ENCODE peak calls at places on chromosomes 5 and 9, in five cellular contexts. One of them, this sample, is unnamed.

GRCh38 chr9:111463036-111463435 is 21.1 kb downstream of the ECPAS start:
- DNase-seq in tibial artery: no peak
- DNase-seq in cardiac fibroblast: no peak
- DNase-seq in uterus: no peak
- DNase-seq in stomach: no peak
- DNase-seq in this sample: no peak

GRCh38 chr5:109486200-109486804 is 76.5 kb upstream of the PJA2 start:
- DNase-seq in tibial artery: no peak
- DNase-seq in cardiac fibroblast: peak
- DNase-seq in uterus: no peak
- DNase-seq in stomach: no peak
- DNase-seq in this sample: no peak

GRCh38 chr5:19584131-19584530 is 403.9 kb downstream of the CDH18 start:
- DNase-seq in tibial artery: no peak
- DNase-seq in cardiac fibroblast: no peak
- DNase-seq in uterus: no peak
- DNase-seq in stomach: no peak
- DNase-seq in this sample: no peak

GRCh38 chr5:108998216-108998615 is 250.5 kb downstream of the FER start:
- DNase-seq in tibial artery: no peak
- DNase-seq in cardiac fibroblast: no peak
- DNase-seq in uterus: no peak
- DNase-seq in stomach: no peak
- DNase-seq in this sample: no peak

GRCh38 chr9:34400275-34400674 is 23.6 kb upstream of the MYORG start:
- DNase-seq in tibial artery: no peak
- DNase-seq in cardiac fibroblast: no peak
- DNase-seq in uterus: no peak
- DNase-seq in stomach: no peak
- DNase-seq in this sample: no peak

GRCh38 chr5:153895266-153895665 is 143.4 kb downstream of the FAM114A2 start:
- DNase-seq in tibial artery: no peak
- DNase-seq in cardiac fibroblast: no peak
- DNase-seq in uterus: no peak
- DNase-seq in stomach: no peak
- DNase-seq in this sample: no peak

GRCh38 chr5:169656125-169656990 is 19.3 kb downstream of the DOCK2 start:
- DNase-seq in tibial artery: no peak
- DNase-seq in cardiac fibroblast: peak
- DNase-seq in uterus: no peak
- DNase-seq in stomach: no peak
- DNase-seq in this sample: no peak

GRCh38 chr9:119834064-119834620 is 464.9 kb upstream of the BRINP1 start:
- DNase-seq in tibial artery: no peak
- DNase-seq in cardiac fibroblast: no peak
- DNase-seq in uterus: no peak
- DNase-seq in stomach: no peak
- DNase-seq in this sample: no peak

GRCh38 chr5:176624916-176625315 is 5.4 kb downstream of the SNCB start:
- DNase-seq in tibial artery: no peak
- DNase-seq in cardiac fibroblast: no peak
- DNase-seq in uterus: no peak
- DNase-seq in stomach: no peak
- DNase-seq in this sample: no peak

GRCh38 chr5:14231156-14231555 is 88.0 kb downstream of the TRIO start:
- DNase-seq in tibial artery: no peak
- DNase-seq in cardiac fibroblast: no peak
- DNase-seq in uterus: no peak
- DNase-seq in stomach: no peak
- DNase-seq in this sample: no peak

GRCh38 chr9:135474915-135475314 is 4.7 kb upstream of the PPP1R26 start:
- DNase-seq in tibial artery: no peak
- DNase-seq in cardiac fibroblast: no peak
- DNase-seq in uterus: no peak
- DNase-seq in stomach: peak
- DNase-seq in this sample: no peak

GRCh38 chr9:99531313-99531712 is 290.4 kb upstream of the NR4A3 start:
- DNase-seq in tibial artery: no peak
- DNase-seq in cardiac fibroblast: no peak
- DNase-seq in uterus: no peak
- DNase-seq in stomach: no peak
- DNase-seq in this sample: no peak

GRCh38 chr5:152673601-152674000 is 268.5 kb upstream of the NMUR2 start:
- DNase-seq in tibial artery: no peak
- DNase-seq in cardiac fibroblast: no peak
- DNase-seq in uterus: no peak
- DNase-seq in stomach: no peak
- DNase-seq in this sample: no peak

GRCh38 chr9:72022846-72023245 is 37.6 kb downstream of the C9orf57 start:
- DNase-seq in tibial artery: no peak
- DNase-seq in cardiac fibroblast: peak
- DNase-seq in uterus: no peak
- DNase-seq in stomach: no peak
- DNase-seq in this sample: no peak

GRCh38 chr9:137306546-137307254 is 4.6 kb upstream of the NRARP start:
- DNase-seq in tibial artery: no peak
- DNase-seq in cardiac fibroblast: no peak
- DNase-seq in uterus: peak
- DNase-seq in stomach: no peak
- DNase-seq in this sample: no peak

GRCh38 chr9:131013015-131013755 is 4.2 kb downstream of the LAMC3 start:
- DNase-seq in tibial artery: no peak
- DNase-seq in cardiac fibroblast: no peak
- DNase-seq in uterus: no peak
- DNase-seq in stomach: no peak
- DNase-seq in this sample: no peak

GRCh38 chr9:127755558-127756060 is 20.5 kb upstream of the TOR2A start:
- DNase-seq in tibial artery: no peak
- DNase-seq in cardiac fibroblast: no peak
- DNase-seq in uterus: no peak
- DNase-seq in stomach: no peak
- DNase-seq in this sample: no peak

GRCh38 chr5:153896117-153896516 is 142.6 kb downstream of the FAM114A2 start:
- DNase-seq in tibial artery: no peak
- DNase-seq in cardiac fibroblast: no peak
- DNase-seq in uterus: no peak
- DNase-seq in stomach: no peak
- DNase-seq in this sample: no peak

GRCh38 chr9:87107072-87107471 is 159.8 kb upstream of the GAS1 start:
- DNase-seq in tibial artery: no peak
- DNase-seq in cardiac fibroblast: no peak
- DNase-seq in uterus: no peak
- DNase-seq in stomach: no peak
- DNase-seq in this sample: no peak

GRCh38 chr5:155926011-155926410 is 401.0 kb upstream of the SGCD start:
- DNase-seq in tibial artery: no peak
- DNase-seq in cardiac fibroblast: no peak
- DNase-seq in uterus: no peak
- DNase-seq in stomach: no peak
- DNase-seq in this sample: no peak

GRCh38 chr5:79032031-79032711 is 37.3 kb downstream of the DMGDH start:
- DNase-seq in tibial artery: no peak
- DNase-seq in cardiac fibroblast: no peak
- DNase-seq in uterus: no peak
- DNase-seq in stomach: no peak
- DNase-seq in this sample: no peak

GRCh38 chr9:18526686-18527085 is 52.7 kb downstream of the ADAMTSL1 start:
- DNase-seq in tibial artery: no peak
- DNase-seq in cardiac fibroblast: no peak
- DNase-seq in uterus: no peak
- DNase-seq in stomach: no peak
- DNase-seq in this sample: no peak

GRCh38 chr9:89755835-89756234 is 151.0 kb downstream of the GADD45G start:
- DNase-seq in tibial artery: no peak
- DNase-seq in cardiac fibroblast: peak
- DNase-seq in uterus: no peak
- DNase-seq in stomach: peak
- DNase-seq in this sample: no peak

GRCh38 chr9:136673088-136673969 is 10.6 kb downstream of the EGFL7 start:
- DNase-seq in tibial artery: no peak
- DNase-seq in cardiac fibroblast: no peak
- DNase-seq in uterus: no peak
- DNase-seq in stomach: no peak
- DNase-seq in this sample: no peak

GRCh38 chr9:14452539-14452938 is 138.6 kb upstream of the NFIB start:
- DNase-seq in tibial artery: no peak
- DNase-seq in cardiac fibroblast: no peak
- DNase-seq in uterus: no peak
- DNase-seq in stomach: no peak
- DNase-seq in this sample: no peak

GRCh38 chr5:10556331-10556807 is 7.5 kb upstream of the ANKRD33B start:
- DNase-seq in tibial artery: no peak
- DNase-seq in cardiac fibroblast: peak
- DNase-seq in uterus: peak
- DNase-seq in stomach: no peak
- DNase-seq in this sample: peak

GRCh38 chr9:107228648-107229047 is 54.4 kb upstream of the RAD23B start:
- DNase-seq in tibial artery: no peak
- DNase-seq in cardiac fibroblast: no peak
- DNase-seq in uterus: no peak
- DNase-seq in stomach: no peak
- DNase-seq in this sample: no peak

GRCh38 chr5:143653256-143653655 is 158.7 kb upstream of the HMHB1 start:
- DNase-seq in tibial artery: no peak
- DNase-seq in cardiac fibroblast: no peak
- DNase-seq in uterus: no peak
- DNase-seq in stomach: no peak
- DNase-seq in this sample: no peak

GRCh38 chr9:127369428-127369827 is 27.5 kb upstream of the SLC2A8 start:
- DNase-seq in tibial artery: no peak
- DNase-seq in cardiac fibroblast: no peak
- DNase-seq in uterus: no peak
- DNase-seq in stomach: no peak
- DNase-seq in this sample: no peak

GRCh38 chr9:123929177-123929869 is 603 bp downstream of the DENND1A start:
- DNase-seq in tibial artery: no peak
- DNase-seq in cardiac fibroblast: no peak
- DNase-seq in uterus: peak
- DNase-seq in stomach: no peak
- DNase-seq in this sample: no peak

GRCh38 chr5:142823176-142823575 is 53.0 kb downstream of the ARHGAP26 start:
- DNase-seq in tibial artery: no peak
- DNase-seq in cardiac fibroblast: no peak
- DNase-seq in uterus: no peak
- DNase-seq in stomach: no peak
- DNase-seq in this sample: peak

GRCh38 chr9:127637322-127637847 is 25.3 kb downstream of the STXBP1 start:
- DNase-seq in tibial artery: no peak
- DNase-seq in cardiac fibroblast: peak
- DNase-seq in uterus: peak
- DNase-seq in stomach: no peak
- DNase-seq in this sample: no peak

GRCh38 chr5:87154191-87154590 is 113.5 kb upstream of the RASA1 start:
- DNase-seq in tibial artery: no peak
- DNase-seq in cardiac fibroblast: no peak
- DNase-seq in uterus: no peak
- DNase-seq in stomach: no peak
- DNase-seq in this sample: no peak

GRCh38 chr5:132000677-132001453 is 10.6 kb downstream of the ACSL6 start:
- DNase-seq in tibial artery: no peak
- DNase-seq in cardiac fibroblast: no peak
- DNase-seq in uterus: no peak
- DNase-seq in stomach: no peak
- DNase-seq in this sample: no peak

GRCh38 chr5:36217591-36217990 is 24.1 kb downstream of the NADK2 start:
- DNase-seq in tibial artery: no peak
- DNase-seq in cardiac fibroblast: no peak
- DNase-seq in uterus: no peak
- DNase-seq in stomach: no peak
- DNase-seq in this sample: no peak

GRCh38 chr9:129627556-129628492 is 1.9 kb downstream of the NTMT1 start:
- DNase-seq in tibial artery: no peak
- DNase-seq in cardiac fibroblast: peak
- DNase-seq in uterus: no peak
- DNase-seq in stomach: no peak
- DNase-seq in this sample: no peak

GRCh38 chr5:116532762-116533525 is 41.7 kb downstream of the SEMA6A start:
- DNase-seq in tibial artery: no peak
- DNase-seq in cardiac fibroblast: no peak
- DNase-seq in uterus: no peak
- DNase-seq in stomach: no peak
- DNase-seq in this sample: no peak

GRCh38 chr5:128536861-128537305 is 1.2 kb downstream of the FBN2 start:
- DNase-seq in tibial artery: no peak
- DNase-seq in cardiac fibroblast: peak
- DNase-seq in uterus: no peak
- DNase-seq in stomach: no peak
- DNase-seq in this sample: no peak
- H3K4me3 ChIP-seq in tibial artery: peak
- H3K4me3 ChIP-seq in cardiac fibroblast: peak
- H3K4me3 ChIP-seq in uterus: peak
- H3K4me3 ChIP-seq in stomach: peak
- H3K4me3 ChIP-seq in this sample: peak

GRCh38 chr5:51391175-51391574 is 7.9 kb downstream of the ISL1 start:
- DNase-seq in tibial artery: no peak
- DNase-seq in cardiac fibroblast: no peak
- DNase-seq in uterus: no peak
- DNase-seq in stomach: no peak
- DNase-seq in this sample: no peak

GRCh38 chr5:51389582-51390463 is 6.6 kb downstream of the ISL1 start:
- DNase-seq in tibial artery: no peak
- DNase-seq in cardiac fibroblast: no peak
- DNase-seq in uterus: no peak
- DNase-seq in stomach: no peak
- DNase-seq in this sample: no peak

GRCh38 chr5:51388488-51389325 is 5.5 kb downstream of the ISL1 start:
- DNase-seq in tibial artery: no peak
- DNase-seq in cardiac fibroblast: no peak
- DNase-seq in uterus: no peak
- DNase-seq in stomach: no peak
- DNase-seq in this sample: no peak

GRCh38 chr5:51387854-51388320 is 4.6 kb downstream of the ISL1 start:
- DNase-seq in tibial artery: no peak
- DNase-seq in cardiac fibroblast: no peak
- DNase-seq in uterus: no peak
- DNase-seq in stomach: peak
- DNase-seq in this sample: no peak

GRCh38 chr5:51389326-51389581 is 6.0 kb downstream of the ISL1 start:
- DNase-seq in tibial artery: no peak
- DNase-seq in cardiac fibroblast: no peak
- DNase-seq in uterus: no peak
- DNase-seq in stomach: no peak
- DNase-seq in this sample: no peak
- H3K4me3 ChIP-seq in tibial artery: peak
- H3K4me3 ChIP-seq in cardiac fibroblast: no peak
- H3K4me3 ChIP-seq in uterus: no peak
- H3K4me3 ChIP-seq in stomach: peak
- H3K4me3 ChIP-seq in this sample: no peak

GRCh38 chr5:93162201-93162654 is 418.8 kb downstream of the NR2F1-AS1 start:
- DNase-seq in tibial artery: no peak
- DNase-seq in cardiac fibroblast: peak
- DNase-seq in uterus: no peak
- DNase-seq in stomach: no peak
- DNase-seq in this sample: peak
- H3K4me3 ChIP-seq in tibial artery: no peak
- H3K4me3 ChIP-seq in cardiac fibroblast: peak
- H3K4me3 ChIP-seq in uterus: no peak
- H3K4me3 ChIP-seq in stomach: no peak
- H3K4me3 ChIP-seq in this sample: no peak

GRCh38 chr5:150904479-150905311 is at the start of gene ZNF300:
- DNase-seq in tibial artery: peak
- DNase-seq in cardiac fibroblast: peak
- DNase-seq in uterus: peak
- DNase-seq in stomach: peak
- DNase-seq in this sample: peak
- H3K4me3 ChIP-seq in tibial artery: peak
- H3K4me3 ChIP-seq in cardiac fibroblast: peak
- H3K4me3 ChIP-seq in uterus: peak
- H3K4me3 ChIP-seq in stomach: peak
- H3K4me3 ChIP-seq in this sample: peak

This sample was measured in SJSA1.